ENCODE peak calls at places on chromosomes 6 and 20, in five cellular contexts. O is stimulated activated CD4-positive, alpha-beta T cell treated with anti-CD3 and anti-CD28 coated beads, Interleukin-15, amount 100 ng/mL, for 1 hour; T is HTR-8/SVneo; Q is HEK293T; L is left ventricle myocardium inferior. X is an unnamed sample.

GRCh38 chr6:155985660-155986138 is 530.1 kb upstream of the NOX3 start:
- DNase-seq in O (no peak), T (no peak), Q (no peak), L (peak), X (no peak)

GRCh38 chr20:34311118-34312023 is 8.2 kb upstream of the AHCY start:
- DNase-seq in O (no peak), T (no peak), Q (no peak), L (no peak), X (peak)

GRCh38 chr6:149271348-149272340 is 45.9 kb upstream of the TAB2 start:
- DNase-seq in O (peak), T (no peak), Q (no peak), L (no peak), X (no peak)

GRCh38 chr20:10861619-10862018 is 187.8 kb upstream of the JAG1 start:
- DNase-seq in O (no peak), T (no peak), Q (no peak), L (no peak), X (peak)

GRCh38 chr6:39301606-39302005 is 12.6 kb downstream of the KCNK17 start:
- DNase-seq in O (no peak), T (no peak), Q (peak), L (no peak), X (no peak)

GRCh38 chr20:49228676-49229075 is 9.5 kb downstream of the DDX27 start:
- DNase-seq in O (no peak), T (no peak), Q (no peak), L (no peak), X (no peak)

GRCh38 chr6:56914791-56915658 is 39.9 kb upstream of the BEND6 start:
- DNase-seq in O (no peak), T (no peak), Q (no peak), L (peak), X (no peak)

GRCh38 chr6:156731436-156731835 is 45.7 kb upstream of the ARID1B start:
- DNase-seq in O (no peak), T (no peak), Q (no peak), L (no peak), X (no peak)

GRCh38 chr6:167401525-167402194 is 76.8 kb downstream of the TTLL2 start:
- DNase-seq in O (no peak), T (no peak), Q (no peak), L (no peak), X (peak)

GRCh38 chr6:26155066-26155925 is 68.1 kb downstream of the HFE start:
- DNase-seq in O (no peak), T (no peak), Q (no peak), L (peak), X (peak)

X was measured in colonic mucosa.